ENCODE peak calls at places on chromosomes 7 and 10, in ten cellular contexts. M is fibroblast of mammary gland, A is dorsolateral prefrontal cortex, H is cardiac muscle cell, B is GM06990, J is astrocyte of the spinal cord, S is uterus, G is cardiac fibroblast, U is tibial artery, N is upper lobe of right lung. Z is an unnamed sample.
A peak's percentile ranks its signal among the peaks of the same experiment; 100 is the strongest.

GRCh38 chr10:59907918-59908807 is 1.8 kb upstream of the CCDC6 start:
- DNase-seq in M (peak; percentile 91), A (peak; percentile 26), H (peak; percentile 66), B (no peak), J (peak; percentile 96), S (peak; percentile 78), G (peak; percentile 89), U (peak; percentile 79), N (no peak), Z (peak; percentile 94)

GRCh38 chr7:144384555-144385245 is 18.8 kb downstream of the NOBOX start:
- DNase-seq in M (peak; percentile 38), A (no peak), H (no peak), B (peak; percentile 30), J (peak; percentile 50), S (no peak), G (peak; percentile 50), U (peak; percentile 53), N (no peak), Z (peak; percentile 77)

GRCh38 chr10:132891313-132891712 is 51.1 kb downstream of the CFAP46 start:
- DNase-seq in M (no peak), A (no peak), H (no peak), B (no peak), J (no peak), S (no peak), G (no peak), U (no peak), N (peak; percentile 4), Z (no peak)

GRCh38 chr10:122475130-122475529 is 13.8 kb downstream of the HTRA1 start:
- DNase-seq in M (no peak), A (no peak), H (peak; percentile 59), B (no peak), J (no peak), S (peak; percentile 70), G (no peak), U (peak; percentile 93), N (no peak), Z (no peak)

GRCh38 chr10:3579845-3580244 is 205.2 kb downstream of the KLF6 start:
- DNase-seq in M (no peak), A (no peak), H (no peak), B (no peak), J (no peak), S (no peak), G (no peak), U (no peak), N (no peak), Z (no peak)

GRCh38 chr7:23907012-23907411 is 197.0 kb downstream of the STK31 start:
- DNase-seq in M (no peak), A (no peak), H (no peak), B (no peak), J (no peak), S (no peak), G (peak; percentile 26), U (no peak), N (no peak), Z (no peak)

GRCh38 chr7:139094596-139094995 is 14.9 kb downstream of the ZC3HAV1 start:
- DNase-seq in M (peak; percentile 50), A (no peak), H (no peak), B (no peak), J (peak; percentile 58), S (no peak), G (peak; percentile 52), U (no peak), N (no peak), Z (no peak)

GRCh38 chr10:132192991-132193670 is 6.4 kb downstream of the DPYSL4 start:
- DNase-seq in M (no peak), A (no peak), H (peak; percentile 48), B (no peak), J (no peak), S (no peak), G (no peak), U (no peak), N (no peak), Z (no peak)

GRCh38 chr7:2939193-2939885 is 95.2 kb upstream of the GNA12 start:
- DNase-seq in M (peak; percentile 10), A (no peak), H (no peak), B (no peak), J (no peak), S (no peak), G (peak; percentile 9), U (peak; percentile 54), N (peak; percentile 59), Z (no peak)

GRCh38 chr10:74760042-74760979 is 66.1 kb upstream of the KAT6B start:
- DNase-seq in M (peak; percentile 18), A (no peak), H (no peak), B (no peak), J (no peak), S (no peak), G (no peak), U (no peak), N (no peak), Z (no peak)

DNA sequence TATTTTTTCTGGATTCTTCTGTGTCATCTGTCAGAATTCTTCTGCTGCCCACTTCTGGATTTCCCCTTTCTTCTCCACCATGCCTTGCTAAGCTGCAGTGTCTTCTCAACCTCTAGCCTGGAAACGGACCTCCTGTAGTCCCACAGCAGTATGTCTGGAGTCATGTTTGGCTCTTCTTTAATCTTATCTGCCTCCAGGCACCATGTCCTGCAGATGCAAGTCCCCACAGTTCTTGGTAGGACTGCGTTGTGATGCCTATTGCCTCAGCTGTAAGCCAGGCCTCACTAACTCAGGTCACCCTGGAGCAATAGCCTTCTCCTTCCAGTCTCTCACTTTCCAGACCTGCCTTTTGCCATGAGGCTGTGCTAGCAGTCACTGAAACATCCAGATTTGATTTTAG is 268.3 kb downstream of the POM121L12 start:
- DNase-seq in M (no peak), A (no peak), H (no peak), B (no peak), J (no peak), S (no peak), G (no peak), U (no peak), N (no peak), Z (no peak)
- H3K4me3 ChIP-seq in M (no peak overlapping the region), A (no peak overlapping the region), H (no peak overlapping the region), B (no peak overlapping the region), J (no peak overlapping the region), S (no peak overlapping the region), G (no peak overlapping the region), U (no peak overlapping the region), N (no peak overlapping the region), Z (no peak overlapping the region)

DNA sequence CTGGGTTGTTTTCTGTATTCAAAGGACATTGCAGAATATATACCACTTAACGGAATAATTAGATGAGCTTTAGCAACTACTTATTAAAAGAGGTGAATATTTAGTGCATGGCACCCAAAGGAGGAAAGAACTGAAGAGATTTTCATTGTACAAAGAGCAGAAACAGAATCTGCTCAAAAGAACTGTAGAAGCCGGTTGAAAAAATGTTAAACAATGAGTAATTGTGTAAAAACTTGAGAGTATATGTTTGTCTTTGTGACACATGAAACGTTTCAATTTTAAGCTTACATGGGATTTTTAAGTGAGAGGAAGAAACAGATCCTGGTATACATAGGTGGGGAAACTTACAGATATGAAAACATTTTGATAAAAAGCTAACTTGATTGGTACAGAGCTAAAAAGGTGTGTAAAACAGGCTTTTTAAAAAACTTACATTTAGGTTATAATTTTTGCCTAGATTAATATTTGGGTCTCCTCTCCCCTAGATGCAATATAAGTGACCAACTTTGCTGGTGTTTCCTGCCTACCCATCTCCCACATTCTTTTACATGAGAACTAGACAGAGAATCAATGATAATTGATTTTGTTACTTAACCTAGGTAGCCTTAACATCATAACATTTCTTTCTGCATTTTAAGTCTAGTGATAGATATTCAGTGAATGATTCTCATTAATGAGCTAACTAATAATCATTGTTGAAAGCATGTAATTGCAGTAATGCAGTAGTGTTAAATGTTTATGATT is 6.8 kb downstream of the ARL5B start:
- DNase-seq in M (no peak), A (no peak), H (no peak), B (no peak), J (peak; percentile 60), S (no peak), G (peak; percentile 53), U (no peak), N (no peak), Z (peak; percentile 42)
- H3K4me3 ChIP-seq in M (no peak overlapping the region), A (no peak overlapping the region), H (no peak overlapping the region), B (no peak overlapping the region), J (no peak overlapping the region), S (no peak overlapping the region), G (no peak overlapping the region), U (no peak overlapping the region), N (no peak overlapping the region), Z (no peak overlapping the region)

GRCh38 chr7:37920305-37920618 is 178 bp upstream of the EPDR1 start:
- DNase-seq in M (no peak), A (no peak), H (no peak), B (no peak), J (no peak), S (no peak), G (no peak), U (no peak), N (no peak), Z (no peak)

GRCh38 chr7:37923996-37924395 is 3.6 kb downstream of the EPDR1 start:
- DNase-seq in M (no peak), A (no peak), H (no peak), B (no peak), J (no peak), S (no peak), G (no peak), U (no peak), N (no peak), Z (no peak)

GRCh38 chr7:37920619-37921339 is at the start of gene EPDR1:
- DNase-seq in M (no peak), A (peak; percentile 76), H (peak; percentile 66), B (peak; percentile 58), J (no peak), S (peak; percentile 54), G (peak; percentile 41), U (peak; percentile 83), N (peak; percentile 86), Z (peak; percentile 34)

GRCh38 chr7:37921340-37921805 is 933 bp downstream of the EPDR1 start:
- DNase-seq in M (peak; percentile 43), A (peak; percentile 63), H (peak; percentile 52), B (no peak), J (peak; percentile 71), S (peak; percentile 58), G (peak; percentile 36), U (peak; percentile 67), N (no peak), Z (peak; percentile 12)

DNA sequence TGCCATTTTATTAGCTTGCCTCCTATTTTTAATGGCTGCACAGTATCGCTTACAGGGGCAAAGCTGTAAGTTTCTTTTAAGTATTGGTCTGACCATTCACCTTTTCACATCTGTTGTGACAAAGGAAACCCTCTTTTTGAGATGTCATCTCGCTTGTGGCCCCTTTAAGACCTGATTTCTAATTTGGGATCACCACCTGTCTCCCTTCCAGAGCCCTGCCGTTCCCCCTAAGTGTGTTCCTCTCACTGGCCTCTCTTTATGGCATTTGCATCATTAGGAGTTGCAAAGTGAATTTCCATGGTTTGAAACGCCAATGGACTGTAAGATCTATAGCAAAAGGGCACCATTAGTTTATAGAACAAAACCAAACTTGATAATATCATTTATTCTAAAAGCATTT is 1.4 kb downstream of the EPDR1 start:
- DNase-seq in M (no peak), A (peak; percentile 53), H (no peak), B (no peak), J (no peak), S (no peak), G (no peak), U (no peak), N (no peak), Z (no peak)
- H3K4me3 ChIP-seq in M (no peak overlapping the region), A (peak overlapping the region; percentile 88), H (peak overlapping the region; percentile 55), B (peak overlapping the region; percentile 66), J (peak overlapping the region; percentile 61), S (peak overlapping the region; percentile 74), G (no peak overlapping the region), U (peak overlapping the region; percentile 81), N (peak overlapping the region; percentile 64), Z (no peak overlapping the region)

GRCh38 chr7:27101188-27101905 is 1.1 kb downstream of the HOXA2 start:
- DNase-seq in M (peak; percentile 67), A (no peak), H (no peak), B (no peak), J (peak; percentile 88), S (no peak), G (no peak), U (no peak), N (no peak), Z (peak; percentile 67)
- H3K4me3 ChIP-seq in M (peak overlapping the region; percentile 31), A (no peak overlapping the region), H (no peak overlapping the region), B (no peak overlapping the region), J (peak overlapping the region; percentile 57), S (no peak overlapping the region), G (no peak overlapping the region), U (no peak overlapping the region), N (peak overlapping the region; percentile 91), Z (peak overlapping the region; percentile 69)